ENCODE peak calls at places on chromosomes 11 and 22, in five cellular contexts. X, Y, K, G and C are unnamed samples.
A peak's percentile ranks its signal among the peaks of the same experiment; 100 is the strongest.

GRCh38 chr11:122981388-122982264 is at the start of gene BSX:
- DNase-seq in X (no peak), Y (peak; percentile 92), K (peak; percentile 35), G (peak; percentile 47), C (peak; percentile 65)

GRCh38 chr11:115672999-115673411 is 168.8 kb upstream of the CADM1 start:
- DNase-seq in X (no peak), Y (no peak), K (no peak), G (peak; percentile 21), C (no peak)

GRCh38 chr11:75849917-75850316 is 34.9 kb downstream of the UVRAG start:
- DNase-seq in X (no peak), Y (no peak), K (no peak), G (no peak), C (peak; percentile 11)

GRCh38 chr22:30770716-30771115 is 76.0 kb downstream of the OSBP2 start:
- DNase-seq in X (no peak), Y (no peak), K (no peak), G (no peak), C (no peak)

GRCh38 chr11:13339196-13340153 is 61.9 kb downstream of the BMAL1 start:
- DNase-seq in X (no peak), Y (no peak), K (peak; percentile 78), G (no peak), C (peak; percentile 54)

GRCh38 chr11:83819936-83820549 is 533.9 kb upstream of the CCDC90B start:
- DNase-seq in X (peak; percentile 47), Y (peak; percentile 39), K (peak; percentile 26), G (no peak), C (peak; percentile 78)

GRCh38 chr22:36874309-36874696 is 13.5 kb downstream of the NCF4 start:
- DNase-seq in X (no peak), Y (no peak), K (no peak), G (no peak), C (no peak)

GRCh38 chr11:119758291-119758690 is 29.3 kb upstream of the NECTIN1 start:
- DNase-seq in X (no peak), Y (no peak), K (no peak), G (no peak), C (no peak)

GRCh38 chr22:30778261-30778660 is 83.6 kb downstream of the OSBP2 start:
- DNase-seq in X (no peak), Y (no peak), K (no peak), G (no peak), C (no peak)

GRCh38 chr11:68457898-68458249 is 2.7 kb upstream of the PPP6R3 start:
- DNase-seq in X (no peak), Y (no peak), K (no peak), G (no peak), C (no peak)

GRCh38 chr22:45964926-45965564 is 11.9 kb downstream of the WNT7B start:
- DNase-seq in X (no peak), Y (no peak), K (no peak), G (no peak), C (no peak)

GRCh38 chr22:31295831-31296230 is 3.5 kb upstream of the PIK3IP1 start:
- DNase-seq in X (no peak), Y (no peak), K (no peak), G (no peak), C (no peak)

GRCh38 chr11:103619480-103619879 is 417.0 kb upstream of the DDI1 start:
- DNase-seq in X (peak; percentile 62), Y (peak; percentile 5), K (no peak), G (no peak), C (peak; percentile 2)